ENCODE peak calls at places on chromosomes 7 and 10, in nine cellular contexts. Z, C, M, P, L, G, S, U and N are unnamed samples.

GRCh38 chr10:5959116-5959515 is 18.2 kb downstream of the IL15RA start:
- DNase-seq in M (no peak), S (no peak), C (no peak), G (no peak), U (no peak), Z (no peak), P (no peak), L (no peak), N (peak)

GRCh38 chr10:123883921-123884320 is 7.7 kb downstream of the CPXM2 start:
- DNase-seq in C (no peak), G (no peak), M (no peak), P (no peak), S (no peak), Z (no peak), U (no peak), L (no peak), N (no peak)

GRCh38 chr10:29820890-29821398 is 186.2 kb upstream of the SVIL start:
- DNase-seq in U (peak), P (no peak), M (no peak), C (no peak), Z (no peak), L (no peak), S (no peak), G (no peak), N (no peak)

GRCh38 chr10:123556736-123557135 is 109.4 kb upstream of the GPR26 start:
- DNase-seq in G (no peak), Z (no peak), P (no peak), L (no peak), C (no peak), S (no peak), U (no peak), M (no peak), N (no peak)

GRCh38 chr10:43203491-43204393 is 63.1 kb downstream of the RASGEF1A start:
- DNase-seq in Z (peak), M (peak), C (no peak), P (no peak), G (peak), U (peak), S (peak), L (peak), N (peak)

GRCh38 chr7:67788689-67789088 is 792.1 kb downstream of the TYW1 start:
- DNase-seq in Z (no peak), L (no peak), M (no peak), C (no peak), P (no peak), G (peak), U (peak), S (peak), N (no peak)

GRCh38 chr7:140005754-140006503 is 56.8 kb downstream of the PARP12 start:
- DNase-seq in L (peak), Z (peak), U (peak), G (no peak), P (no peak), C (no peak), M (peak), S (peak), N (peak)

GRCh38 chr7:2934211-2934731 is 90.2 kb upstream of the GNA12 start:
- DNase-seq in U (no peak), P (no peak), C (peak), S (no peak), G (peak), M (peak), L (peak), Z (no peak), N (peak)

GRCh38 chr7:36210542-36210941 is 57.5 kb downstream of the EEPD1 start:
- DNase-seq in G (no peak), U (peak), M (no peak), P (no peak), C (peak), L (no peak), Z (no peak), S (no peak), N (no peak)

GRCh38 chr10:132774905-132775863 is 10.8 kb downstream of the NKX6-2 start:
- DNase-seq in L (no peak), G (no peak), P (no peak), C (no peak), U (no peak), Z (no peak), S (no peak), M (peak), N (peak)

GRCh38 chr10:32084484-32084883 is 28.3 kb upstream of the KIF5B start:
- DNase-seq in S (no peak), P (no peak), M (no peak), U (no peak), G (no peak), C (no peak), L (no peak), Z (no peak), N (no peak)

GRCh38 chr10:126898460-126898859 is 6.8 kb upstream of the DOCK1 start:
- DNase-seq in U (no peak), S (no peak), L (no peak), M (no peak), G (no peak), C (no peak), P (no peak), Z (no peak), N (no peak)

GRCh38 chr10:126903646-126904360 is 1.4 kb upstream of the DOCK1 start:
- DNase-seq in M (no peak), G (no peak), S (no peak), L (no peak), Z (no peak), U (no peak), P (no peak), C (no peak), N (no peak)

GRCh38 chr10:126904807-126905686 is at the start of gene DOCK1:
- DNase-seq in M (peak), C (peak), Z (peak), L (peak), P (no peak), G (peak), U (peak), S (peak), N (peak)

GRCh38 chr10:126904493-126904806 is 778 bp upstream of the DOCK1 start:
- DNase-seq in G (no peak), P (no peak), S (no peak), M (no peak), L (no peak), Z (no peak), U (no peak), C (no peak), N (no peak)

DNA sequence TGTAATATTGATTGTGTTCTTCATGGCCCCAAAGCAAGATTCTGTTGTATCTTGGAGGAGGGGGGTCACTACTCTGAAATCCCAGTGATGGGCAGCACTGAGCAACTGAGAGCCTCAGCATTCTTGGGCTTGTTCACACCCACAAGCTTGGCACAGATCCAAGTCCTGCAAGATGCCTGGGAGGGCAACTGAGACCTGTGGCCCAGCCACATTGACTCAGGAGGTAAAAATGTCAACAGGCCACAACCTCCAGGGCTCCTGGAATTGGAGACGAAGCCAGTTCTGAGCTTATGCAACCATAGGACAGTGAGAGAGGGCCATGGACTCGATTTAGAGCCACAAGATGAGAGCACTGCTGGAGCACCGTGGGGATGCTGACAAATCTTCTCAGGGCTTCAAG is 3.1 kb upstream of the DOCK1 start:
- DNase-seq in S (no peak), P (no peak), C (peak), L (no peak), U (no peak), G (no peak), M (no peak), Z (no peak), N (no peak)
- TF ChIP-seq CTCF in S (no peak), P (no peak), C (peak), L (no peak), U (no peak), G (peak), M (peak), Z (no peak), N (no peak)

GRCh38 chr10:79230563-79231249 is 116.6 kb upstream of the PPIF start:
- DNase-seq in M (no peak), U (no peak), L (no peak), S (no peak), P (no peak), Z (no peak), C (no peak), G (no peak), N (peak)
- TF ChIP-seq CTCF in M (no peak), U (no peak), L (no peak), S (no peak), P (no peak), Z (no peak), C (no peak), G (no peak), N (peak)

DNA sequence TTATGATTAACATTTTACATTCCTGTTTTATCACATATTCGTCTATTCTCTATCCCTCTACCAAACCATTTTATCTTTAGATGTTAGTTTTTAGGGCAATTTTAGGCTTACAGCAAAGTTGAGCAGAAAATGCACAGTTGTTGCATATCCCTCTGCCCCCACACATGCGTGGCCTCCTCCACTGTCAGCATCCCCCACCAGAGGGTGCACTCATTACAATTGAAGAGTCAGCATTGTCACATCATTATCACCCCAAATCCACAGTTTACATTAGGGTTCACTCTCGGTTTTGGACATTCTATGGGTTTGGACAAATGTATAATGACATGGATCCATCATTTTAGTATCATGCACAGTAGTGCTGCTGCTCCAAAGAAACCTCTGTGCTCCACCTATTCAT is 86.4 kb downstream of the WDR37 start:
- DNase-seq in Z (peak), C (no peak), L (no peak), P (no peak), G (no peak), M (no peak), S (no peak), U (no peak), N (no peak)
- TF ChIP-seq CTCF in Z (peak), C (no peak), L (no peak), P (peak), G (peak), M (peak), S (peak), U (no peak), N (peak)

GRCh38 chr7:39357648-39358047 is 208.6 kb upstream of the YAE1 start:
- DNase-seq in S (peak), M (no peak), L (no peak), G (no peak), C (no peak), Z (peak), U (peak), P (no peak), N (peak)
- TF ChIP-seq CTCF in S (peak), M (peak), L (peak), G (peak), C (no peak), Z (peak), U (peak), P (peak), N (peak)

GRCh38 chr10:305034-305433 is 169.8 kb downstream of the ZMYND11 start:
- DNase-seq in M (no peak), G (no peak), S (no peak), Z (no peak), C (no peak), L (no peak), P (no peak), U (no peak), N (no peak)

GRCh38 chr10:299969-300368 is 164.7 kb downstream of the ZMYND11 start:
- DNase-seq in U (no peak), M (no peak), S (no peak), Z (no peak), L (no peak), C (no peak), G (no peak), P (no peak), N (no peak)

GRCh38 chr10:299512-299911 is 164.3 kb downstream of the ZMYND11 start:
- DNase-seq in G (no peak), U (no peak), P (no peak), S (no peak), L (no peak), C (no peak), M (no peak), Z (no peak), N (no peak)

GRCh38 chr10:298033-298432 is 162.8 kb downstream of the ZMYND11 start:
- DNase-seq in S (no peak), U (no peak), C (no peak), G (no peak), P (no peak), M (no peak), L (no peak), Z (no peak), N (no peak)

DNA sequence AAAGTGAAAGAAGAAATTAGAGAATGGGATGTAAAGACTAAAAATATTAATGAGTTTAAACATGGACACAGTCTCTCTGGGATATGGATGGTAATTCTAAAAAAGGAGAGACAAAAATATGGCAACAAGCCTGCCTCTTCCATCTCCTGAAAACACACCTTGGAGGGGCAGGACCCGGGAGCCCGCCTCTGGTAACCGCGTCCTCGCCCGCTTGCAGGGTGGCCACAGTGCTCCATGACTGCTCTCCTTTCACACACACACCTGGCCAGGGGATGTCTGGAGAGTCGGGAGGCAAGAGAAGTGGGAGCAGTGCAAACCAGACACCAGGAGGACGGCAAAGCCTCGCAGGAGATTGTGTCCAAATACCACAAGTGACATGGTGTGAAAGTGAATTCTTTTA is 166.3 kb downstream of the ZMYND11 start:
- DNase-seq in U (no peak), P (no peak), L (no peak), G (no peak), Z (no peak), S (no peak), C (no peak), M (no peak), N (no peak)
- TF ChIP-seq CTCF in U (no peak), P (no peak), L (no peak), G (no peak), Z (no peak), S (no peak), C (no peak), M (no peak), N (no peak)

DNA sequence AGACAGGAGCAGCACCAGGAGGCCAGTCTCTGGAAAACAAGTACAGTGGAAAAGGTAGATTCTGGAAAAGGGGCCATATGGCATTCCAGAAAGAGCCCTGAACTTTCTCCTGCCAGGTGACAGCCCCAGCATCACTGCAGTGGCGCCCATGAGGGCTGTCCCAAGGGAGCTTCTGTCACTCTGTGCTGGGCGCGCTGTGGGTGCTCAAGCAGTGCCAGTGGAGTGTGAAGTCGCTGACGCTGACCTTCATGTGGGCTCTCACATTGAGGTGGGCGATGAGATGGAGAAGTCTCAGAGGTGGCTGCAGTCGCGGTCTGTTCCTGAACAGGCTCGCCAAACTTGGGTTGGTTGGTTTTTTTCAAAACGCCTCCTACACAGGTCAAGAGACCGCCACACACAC is 38.2 kb downstream of the FKBP6 start:
- DNase-seq in G (no peak), L (no peak), S (no peak), Z (no peak), M (no peak), P (peak), C (no peak), U (no peak), N (no peak)
- TF ChIP-seq CTCF in G (no peak), L (no peak), S (no peak), Z (no peak), M (no peak), P (no peak), C (no peak), U (no peak), N (no peak)

GRCh38 chr7:27842094-27842493 is 102.1 kb downstream of the TAX1BP1 start:
- DNase-seq in L (no peak), U (no peak), S (no peak), M (no peak), G (peak), P (no peak), Z (no peak), C (no peak), N (no peak)

GRCh38 chr7:27846388-27846787 is 106.4 kb downstream of the TAX1BP1 start:
- DNase-seq in S (no peak), L (no peak), G (no peak), C (peak), Z (no peak), U (no peak), P (no peak), M (no peak), N (no peak)

GRCh38 chr7:27840760-27841364 is 100.9 kb downstream of the TAX1BP1 start:
- DNase-seq in L (no peak), M (no peak), U (no peak), S (no peak), P (no peak), C (no peak), G (no peak), Z (no peak), N (no peak)

GRCh38 chr7:27842851-27843250 is 102.9 kb downstream of the TAX1BP1 start:
- DNase-seq in M (no peak), L (no peak), Z (no peak), G (peak), S (no peak), P (no peak), C (no peak), U (no peak), N (no peak)

DNA sequence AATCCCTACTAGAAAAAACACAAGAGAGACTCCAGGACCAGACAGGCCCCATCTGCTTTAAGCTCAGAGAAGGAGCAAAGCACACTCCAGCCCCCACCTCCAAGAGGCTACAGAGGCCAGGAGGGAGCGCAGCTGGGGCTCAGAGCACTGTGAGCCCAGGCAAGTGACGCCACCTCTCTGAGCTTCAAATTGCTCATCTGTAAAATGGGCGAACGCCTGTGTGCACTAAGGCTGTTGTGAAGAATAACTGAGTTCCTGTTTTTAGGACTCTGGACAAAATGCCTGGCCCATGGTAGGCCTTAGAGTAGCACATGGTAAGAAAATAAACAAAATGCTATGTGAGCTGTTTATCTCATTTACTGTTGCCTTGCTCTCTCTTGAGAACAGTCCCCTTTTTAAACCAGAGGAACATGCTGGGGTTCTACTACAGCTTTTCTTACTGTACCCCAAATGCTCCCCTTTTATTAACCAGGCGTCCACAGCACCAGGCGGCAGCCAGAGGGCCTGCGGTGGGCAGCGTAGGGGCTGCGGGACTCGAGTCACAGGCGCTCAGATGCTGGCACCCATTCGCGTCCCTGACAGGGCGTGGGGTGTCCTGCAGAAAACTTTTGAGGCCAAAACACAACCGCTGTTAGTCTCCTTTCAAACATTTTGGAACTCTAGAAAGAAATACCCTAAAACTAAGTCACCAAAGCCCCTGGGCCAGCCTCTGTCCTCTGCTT is 103.8 kb downstream of the TAX1BP1 start:
- DNase-seq in U (no peak), Z (no peak), C (no peak), P (no peak), M (no peak), L (no peak), S (no peak), G (no peak), N (no peak)
- TF ChIP-seq CTCF in U (no peak), Z (no peak), C (no peak), P (no peak), M (no peak), L (no peak), S (no peak), G (no peak), N (no peak)